ENCODE peak calls at places on chromosome 4, in eight cellular contexts. One of them, this sample, is unnamed.

GRCh38 chr4:1277667-1278335 is 11.9 kb upstream of the MAEA start:
- DNase-seq in dorsolateral prefrontal cortex: no peak
- DNase-seq in NCI-H2081: no peak
- DNase-seq in GM12878: no peak
- DNase-seq in A549: no peak
- DNase-seq in D341Med: no peak
- DNase-seq in stimulated activated CD8-positive, alpha-beta memory T cell treated with anti-CD3 and anti-CD28 coated beads, Interleukin-2, amount 100 ng/mL, for 48 hours: no peak
- DNase-seq in GM04503: no peak
- DNase-seq in this sample: peak; percentile 33

GRCh38 chr4:187357045-187357643 is 633.5 kb upstream of the FAT1 start:
- DNase-seq in dorsolateral prefrontal cortex: no peak
- DNase-seq in NCI-H2081: no peak
- DNase-seq in GM12878: no peak
- DNase-seq in A549: no peak
- DNase-seq in D341Med: no peak
- DNase-seq in stimulated activated CD8-positive, alpha-beta memory T cell treated with anti-CD3 and anti-CD28 coated beads, Interleukin-2, amount 100 ng/mL, for 48 hours: no peak
- DNase-seq in GM04503: no peak
- DNase-seq in this sample: no peak

GRCh38 chr4:86441175-86441960 is 81.5 kb upstream of the MAPK10 start:
- DNase-seq in dorsolateral prefrontal cortex: no peak
- DNase-seq in NCI-H2081: no peak
- DNase-seq in GM12878: peak; percentile 16
- DNase-seq in A549: peak; percentile 24
- DNase-seq in D341Med: no peak
- DNase-seq in stimulated activated CD8-positive, alpha-beta memory T cell treated with anti-CD3 and anti-CD28 coated beads, Interleukin-2, amount 100 ng/mL, for 48 hours: no peak
- DNase-seq in GM04503: no peak
- DNase-seq in this sample: peak; percentile 28

GRCh38 chr4:8247047-8247930 is 22.3 kb upstream of the HTRA3 start:
- DNase-seq in dorsolateral prefrontal cortex: no peak
- DNase-seq in NCI-H2081: no peak
- DNase-seq in GM12878: no peak
- DNase-seq in A549: no peak
- DNase-seq in D341Med: no peak
- DNase-seq in stimulated activated CD8-positive, alpha-beta memory T cell treated with anti-CD3 and anti-CD28 coated beads, Interleukin-2, amount 100 ng/mL, for 48 hours: no peak
- DNase-seq in GM04503: no peak
- DNase-seq in this sample: no peak

GRCh38 chr4:53592686-53593641 is 1.7 kb upstream of the LNX1 start:
- DNase-seq in dorsolateral prefrontal cortex: no peak
- DNase-seq in NCI-H2081: peak; percentile 60
- DNase-seq in GM12878: no peak
- DNase-seq in A549: peak; percentile 34
- DNase-seq in D341Med: no peak
- DNase-seq in stimulated activated CD8-positive, alpha-beta memory T cell treated with anti-CD3 and anti-CD28 coated beads, Interleukin-2, amount 100 ng/mL, for 48 hours: peak; percentile 1
- DNase-seq in GM04503: no peak
- DNase-seq in this sample: peak; percentile 46

GRCh38 chr4:52107336-52107735 is 56.2 kb downstream of the SPATA18 start:
- DNase-seq in dorsolateral prefrontal cortex: no peak
- DNase-seq in NCI-H2081: no peak
- DNase-seq in GM12878: no peak
- DNase-seq in A549: no peak
- DNase-seq in D341Med: no peak
- DNase-seq in stimulated activated CD8-positive, alpha-beta memory T cell treated with anti-CD3 and anti-CD28 coated beads, Interleukin-2, amount 100 ng/mL, for 48 hours: no peak
- DNase-seq in GM04503: no peak
- DNase-seq in this sample: peak; percentile 38

GRCh38 chr4:19772581-19772980 is 479.1 kb upstream of the SLIT2 start:
- DNase-seq in dorsolateral prefrontal cortex: no peak
- DNase-seq in NCI-H2081: no peak
- DNase-seq in GM12878: no peak
- DNase-seq in A549: no peak
- DNase-seq in D341Med: no peak
- DNase-seq in stimulated activated CD8-positive, alpha-beta memory T cell treated with anti-CD3 and anti-CD28 coated beads, Interleukin-2, amount 100 ng/mL, for 48 hours: no peak
- DNase-seq in GM04503: no peak
- DNase-seq in this sample: no peak

GRCh38 chr4:154465085-154465484 is 26.5 kb downstream of the DCHS2 start:
- DNase-seq in dorsolateral prefrontal cortex: no peak
- DNase-seq in NCI-H2081: no peak
- DNase-seq in GM12878: no peak
- DNase-seq in A549: no peak
- DNase-seq in D341Med: no peak
- DNase-seq in stimulated activated CD8-positive, alpha-beta memory T cell treated with anti-CD3 and anti-CD28 coated beads, Interleukin-2, amount 100 ng/mL, for 48 hours: no peak
- DNase-seq in GM04503: no peak
- DNase-seq in this sample: no peak

GRCh38 chr4:1647432-1647831 is 36.7 kb downstream of the FAM53A start:
- DNase-seq in dorsolateral prefrontal cortex: no peak
- DNase-seq in NCI-H2081: no peak
- DNase-seq in GM12878: no peak
- DNase-seq in A549: no peak
- DNase-seq in D341Med: no peak
- DNase-seq in stimulated activated CD8-positive, alpha-beta memory T cell treated with anti-CD3 and anti-CD28 coated beads, Interleukin-2, amount 100 ng/mL, for 48 hours: no peak
- DNase-seq in GM04503: no peak
- DNase-seq in this sample: no peak

This sample was measured in cardiac fibroblast.